ENCODE peak calls at places on chromosomes 4 and X, in ten cellular contexts. Y is A549, H is suprapubic skin, O is sigmoid colon, W is ovary, S is H1, C is stomach, K is transverse colon, B is SK-N-SH, I is upper lobe of left lung. Z is an unnamed sample.
A peak's percentile ranks its signal among the peaks of the same experiment; 100 is the strongest.

GRCh38 chr4:88705223-88705622 is 7.6 kb upstream of the NAP1L5 start:
- DNase-seq in B (no peak), I (no peak), K (no peak), C (no peak), O (no peak), S (no peak), W (no peak), Y (no peak), H (no peak), Z (no peak)

GRCh38 chr4:122884504-122884903 is 37.9 kb downstream of the NUDT6 start:
- DNase-seq in B (no peak), K (no peak), H (no peak), O (no peak), W (no peak), C (no peak), S (no peak), Y (no peak), I (no peak), Z (no peak)

GRCh38 chr4:72767903-72768817 is 199.1 kb upstream of the ADAMTS3 start:
- DNase-seq in S (no peak), W (no peak), I (no peak), Y (peak; percentile 0), K (no peak), C (no peak), B (peak; percentile 7), O (no peak), H (no peak), Z (no peak)

GRCh38 chr4:138209094-138209493 is 33.1 kb downstream of the SLC7A11 start:
- DNase-seq in O (no peak), K (no peak), Y (no peak), C (no peak), W (no peak), H (no peak), S (no peak), I (no peak), B (no peak), Z (no peak)

GRCh38 chr4:130238121-130238520 is 1142.2 kb downstream of the C4orf33 start:
- DNase-seq in W (no peak), O (no peak), K (no peak), H (no peak), I (no peak), S (no peak), C (no peak), Y (no peak), B (no peak), Z (no peak)

GRCh38 chr4:52873191-52873590 is 11.1 kb downstream of the RASL11B start:
- DNase-seq in K (peak; percentile 53), O (no peak), B (no peak), C (peak; percentile 28), S (no peak), I (no peak), H (no peak), Y (no peak), W (no peak), Z (no peak)

GRCh38 chrX:45711231-45711630 is 510.6 kb upstream of the DIPK2B start:
- DNase-seq in I (no peak), C (no peak), K (no peak), Y (no peak), B (no peak), H (no peak), S (no peak), O (no peak), W (no peak), Z (no peak)

GRCh38 chr4:147640331-147640730 is 23.1 kb downstream of the TMEM184C start:
- DNase-seq in O (no peak), S (no peak), K (no peak), I (no peak), W (no peak), H (no peak), Y (no peak), B (no peak), C (no peak), Z (no peak)

GRCh38 chr4:170243662-170244288 is 154.0 kb upstream of the AADAT start:
- DNase-seq in H (no peak), W (no peak), C (no peak), K (no peak), B (no peak), S (no peak), I (no peak), O (no peak), Y (no peak), Z (no peak)

GRCh38 chrX:9662148-9662547 is 103.5 kb downstream of the GPR143 start:
- DNase-seq in H (no peak), W (no peak), K (no peak), S (no peak), B (no peak), O (no peak), Y (no peak), C (no peak), I (no peak), Z (no peak)

GRCh38 chrX:136130931-136131843 is 16.1 kb upstream of the FHL1 start:
- DNase-seq in O (no peak), I (no peak), K (no peak), H (no peak), B (no peak), C (no peak), W (no peak), Y (peak; percentile 71), S (no peak), Z (no peak)

GRCh38 chr4:82900335-82901128 is at the start of gene THAP9:
- DNase-seq in C (peak; percentile 98), K (peak; percentile 98), O (peak; percentile 100), I (peak; percentile 99), H (peak; percentile 100), B (peak; percentile 90), W (peak; percentile 96), S (peak; percentile 90), Y (peak; percentile 99), Z (peak; percentile 97)

GRCh38 chr4:8403173-8403753 is 37.3 kb downstream of the ACOX3 start:
- DNase-seq in O (peak; percentile 93), B (peak; percentile 96), Y (peak; percentile 66), W (peak; percentile 91), H (peak; percentile 87), K (peak; percentile 75), I (peak; percentile 75), C (peak; percentile 78), S (peak; percentile 93), Z (peak; percentile 87)

GRCh38 chr4:921830-922331 is 10.2 kb downstream of the GAK start:
- DNase-seq in I (peak; percentile 12), Y (no peak), H (peak; percentile 43), B (peak; percentile 2), O (no peak), W (no peak), K (peak; percentile 26), C (no peak), S (no peak), Z (no peak)

DNA sequence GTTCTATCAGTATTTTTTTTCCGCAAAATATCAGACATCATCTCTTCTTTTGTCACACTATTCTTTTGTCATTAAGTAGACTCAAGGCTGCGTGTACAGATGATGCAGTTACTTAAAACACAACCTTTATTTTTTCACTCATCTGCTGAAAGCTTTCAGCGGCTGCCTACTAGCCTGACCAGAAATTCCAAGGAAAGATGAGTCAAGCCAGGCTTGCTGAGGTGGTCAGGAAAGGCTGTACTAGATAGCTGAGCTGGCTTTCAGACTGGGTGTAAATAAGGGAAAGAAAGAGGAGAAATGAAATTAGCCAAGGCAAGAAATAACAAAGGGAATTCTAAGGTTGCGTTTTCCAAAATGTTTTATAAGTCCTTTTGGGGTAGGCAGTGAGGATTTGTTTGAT is 17.9 kb downstream of the STK26 start:
- DNase-seq in W (no peak), H (no peak), S (no peak), Y (no peak), C (no peak), B (no peak), I (no peak), O (no peak), K (no peak), Z (no peak)
- TF ChIP-seq EP300 in W (no peak), H (no peak), S (no peak), Y (no peak), C (no peak), B (no peak), I (no peak), O (no peak), K (no peak), Z (no peak)

GRCh38 chr4:165748321-165748720 is 124.7 kb upstream of the TLL1 start:
- DNase-seq in I (no peak), B (no peak), H (no peak), W (no peak), K (no peak), C (no peak), Y (no peak), O (no peak), S (no peak), Z (no peak)

GRCh38 chr4:165740911-165741310 is 132.1 kb upstream of the TLL1 start:
- DNase-seq in C (no peak), B (no peak), K (no peak), W (no peak), I (no peak), Y (no peak), S (no peak), O (no peak), H (no peak), Z (no peak)

GRCh38 chr4:165738571-165738970 is 134.5 kb upstream of the TLL1 start:
- DNase-seq in W (no peak), Y (no peak), C (no peak), O (no peak), K (no peak), B (no peak), H (no peak), S (no peak), I (no peak), Z (no peak)

GRCh38 chr4:165737309-165737972 is 135.6 kb upstream of the TLL1 start:
- DNase-seq in B (no peak), I (no peak), W (no peak), S (no peak), H (no peak), C (no peak), Y (no peak), K (no peak), O (no peak), Z (no peak)

DNA sequence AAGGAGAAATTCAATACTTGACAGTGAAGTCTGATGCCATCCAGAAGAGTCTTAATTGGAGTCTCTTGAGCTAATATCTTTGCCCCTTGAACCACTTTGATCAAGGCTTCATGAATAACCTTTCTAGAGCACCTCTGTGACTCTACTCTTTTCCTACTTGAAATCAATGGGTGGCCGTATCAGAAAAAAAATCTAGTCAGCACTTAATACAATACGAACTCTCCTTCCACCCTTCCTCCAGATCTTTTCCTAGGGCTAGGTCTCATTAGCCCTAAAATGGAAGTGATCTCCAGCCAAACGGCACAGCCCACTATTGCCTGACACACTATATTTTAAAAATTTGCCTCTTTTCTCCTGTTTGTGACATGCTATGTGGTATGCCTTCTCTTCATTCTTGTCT is 129.6 kb upstream of the TLL1 start:
- DNase-seq in C (no peak), K (no peak), I (no peak), B (no peak), W (no peak), H (no peak), S (no peak), O (no peak), Y (no peak), Z (no peak)
- H3K4me3 ChIP-seq in C (no peak overlapping the region), K (no peak overlapping the region), I (no peak overlapping the region), B (no peak overlapping the region), W (no peak overlapping the region), H (no peak overlapping the region), S (no peak overlapping the region), O (no peak overlapping the region), Y (no peak overlapping the region), Z (no peak overlapping the region)

GRCh38 chr4:30380404-30380998 is 339.7 kb upstream of the PCDH7 start:
- DNase-seq in C (peak; percentile 44), Y (peak; percentile 68), O (no peak), S (peak; percentile 72), B (peak; percentile 17), K (peak; percentile 28), I (no peak), W (no peak), H (no peak), Z (no peak)
- TF ChIP-seq CTCF in C (peak; percentile 46), Y (peak; percentile 21), O (no peak), S (peak; percentile 92), B (peak; percentile 95), K (peak; percentile 72), I (no peak), W (no peak), H (no peak), Z (no peak)

GRCh38 chr4:90159193-90159592 is 32.0 kb downstream of the CCSER1 start:
- DNase-seq in B (no peak), W (no peak), H (no peak), Y (no peak), O (no peak), S (no peak), K (no peak), C (no peak), I (no peak), Z (no peak)
- TF ChIP-seq EP300 in B (no peak), W (no peak), H (no peak), Y (no peak), O (no peak), S (no peak), K (no peak), C (no peak), I (no peak), Z (no peak)